ENCODE peak calls at places on chromosomes 5 and 9, in four cellular contexts. G is coronary artery; L is stimulated activated naive B cell treated with anti-CD40 and anti-IgM and Interleukin-4, amounts not matched to agents 10 μg/mL and 1 μg/mL and 100 μg/mL, for 72 hours; Q is kidney epithelial cell. M is an unnamed sample.

GRCh38 chr9:92406506-92406905 is 2.1 kb upstream of the OGN start:
- DNase-seq in G (peak), L (peak), Q (no peak), M (no peak)

GRCh38 chr5:74290634-74291033 is 349.9 kb downstream of the ENC1 start:
- DNase-seq in G (no peak), L (no peak), Q (no peak), M (no peak)

GRCh38 chr9:73847536-73847935 is 649.6 kb upstream of the RORB start:
- DNase-seq in G (no peak), L (no peak), Q (no peak), M (no peak)

GRCh38 chr5:115098041-115098702 is 71.5 kb downstream of the TRIM36 start:
- DNase-seq in G (no peak), L (peak), Q (no peak), M (peak)

GRCh38 chr9:130348881-130349280 is 83.3 kb downstream of the HMCN2 start:
- DNase-seq in G (no peak), L (no peak), Q (no peak), M (no peak)

GRCh38 chr5:67243944-67244343 is 47.3 kb upstream of the CD180 start:
- DNase-seq in G (no peak), L (no peak), Q (no peak), M (no peak)

GRCh38 chr5:1386274-1386717 is 41.4 kb upstream of the CLPTM1L start:
- DNase-seq in G (no peak), L (peak), Q (no peak), M (peak)

GRCh38 chr5:42268630-42269029 is 154.6 kb upstream of the GHR start:
- DNase-seq in G (no peak), L (no peak), Q (no peak), M (no peak)

GRCh38 chr5:151150484-151151262 is 6.9 kb downstream of the ANXA6 start:
- DNase-seq in G (no peak), L (no peak), Q (no peak), M (peak)

GRCh38 chr5:131280417-131280816 is 16.6 kb downstream of the CDC42SE2 start:
- DNase-seq in G (no peak), L (no peak), Q (no peak), M (no peak)

GRCh38 chr5:139642891-139643871 is 5.0 kb upstream of the CXXC5 start:
- DNase-seq in G (no peak), L (no peak), Q (no peak), M (no peak)

GRCh38 chr5:168047669-168048111 is 243.8 kb upstream of the WWC1 start:
- DNase-seq in G (no peak), L (no peak), Q (no peak), M (no peak)